ENCODE peak calls at places on chromosomes 1 and 21, in ten cellular contexts. O is spleen, J is NT2/D1, V is tibial artery, M is keratinocyte, K is SK-N-SH, A is heart left ventricle, W is brain microvascular endothelial cell, F is left ventricle myocardium inferior, I is lung. G is an unnamed sample.

GRCh38 chr1:206512521-206513180 is 5.3 kb downstream of the RASSF5 start:
- DNase-seq in O (peak; percentile 53), J (no peak), V (no peak), M (no peak), K (no peak), A (no peak), W (no peak), F (no peak), I (no peak), G (no peak)

GRCh38 chr1:237042467-237042891 is 495 bp downstream of the RYR2 start:
- DNase-seq in O (no peak), J (no peak), V (peak; percentile 63), M (no peak), K (peak; percentile 68), A (peak; percentile 66), W (no peak), F (no peak), I (no peak), G (no peak)

GRCh38 chr1:195664628-195665027 is 943.6 kb downstream of the KCNT2 start:
- DNase-seq in O (no peak), J (no peak), V (no peak), M (no peak), K (no peak), A (no peak), W (no peak), F (no peak), I (no peak), G (no peak)

GRCh38 chr1:183023146-183023600 is at the start of gene LAMC1:
- DNase-seq in O (peak; percentile 87), J (peak; percentile 96), V (peak; percentile 84), M (no peak), K (peak; percentile 97), A (peak; percentile 87), W (peak; percentile 68), F (peak; percentile 85), I (peak; percentile 59), G (peak; percentile 41)

GRCh38 chr1:58881471-58881994 is 97.7 kb upstream of the JUN start:
- DNase-seq in O (no peak), J (no peak), V (peak; percentile 80), M (peak; percentile 28), K (no peak), A (no peak), W (no peak), F (no peak), I (no peak), G (no peak)

GRCh38 chr21:46095814-46096595 is 1.9 kb upstream of the COL6A2 start:
- DNase-seq in O (no peak), J (no peak), V (peak; percentile 64), M (no peak), K (no peak), A (no peak), W (no peak), F (no peak), I (no peak), G (no peak)

GRCh38 chr1:12006167-12006921 is 13.0 kb upstream of the MIIP start:
- DNase-seq in O (no peak), J (no peak), V (no peak), M (no peak), K (no peak), A (no peak), W (no peak), F (no peak), I (no peak), G (no peak)

GRCh38 chr1:171292799-171293198 is 21.2 kb upstream of the FMO4 start:
- DNase-seq in O (no peak), J (no peak), V (no peak), M (no peak), K (no peak), A (no peak), W (no peak), F (no peak), I (no peak), G (no peak)

GRCh38 chr1:15355968-15356621 is 53.6 kb upstream of the EFHD2 start:
- DNase-seq in O (no peak), J (no peak), V (no peak), M (no peak), K (no peak), A (no peak), W (peak; percentile 58), F (no peak), I (no peak), G (no peak)

GRCh38 chr1:15684042-15684461 is at the start of gene PLEKHM2:
- DNase-seq in O (peak; percentile 91), J (no peak), V (no peak), M (no peak), K (peak; percentile 93), A (peak; percentile 80), W (no peak), F (peak; percentile 58), I (no peak), G (no peak)

GRCh38 chr1:91098299-91098901 is 76.6 kb upstream of the ZNF644 start:
- DNase-seq in O (no peak), J (no peak), V (no peak), M (no peak), K (no peak), A (no peak), W (no peak), F (no peak), I (no peak), G (no peak)

GRCh38 chr1:244821134-244821533 is 14.3 kb upstream of the COX20 start:
- DNase-seq in O (no peak), J (no peak), V (peak; percentile 24), M (no peak), K (no peak), A (no peak), W (no peak), F (no peak), I (no peak), G (no peak)

GRCh38 chr1:94590203-94591137 is 48.9 kb upstream of the F3 start:
- DNase-seq in O (no peak), J (no peak), V (no peak), M (no peak), K (no peak), A (no peak), W (no peak), F (no peak), I (no peak), G (no peak)

GRCh38 chr21:28704746-28705145 is 287.9 kb downstream of the LTN1 start:
- DNase-seq in O (no peak), J (no peak), V (peak; percentile 70), M (no peak), K (no peak), A (no peak), W (no peak), F (peak; percentile 50), I (no peak), G (no peak)

GRCh38 chr1:37612186-37612585 is 16.4 kb upstream of the GNL2 start:
- DNase-seq in O (no peak), J (no peak), V (no peak), M (no peak), K (no peak), A (no peak), W (no peak), F (no peak), I (no peak), G (no peak)

GRCh38 chr1:37620707-37621106 is 14.0 kb downstream of the RSPO1 start:
- DNase-seq in O (no peak), J (no peak), V (no peak), M (no peak), K (no peak), A (no peak), W (no peak), F (no peak), I (no peak), G (no peak)

GRCh38 chr1:37614105-37614504 is 18.4 kb upstream of the GNL2 start:
- DNase-seq in O (no peak), J (no peak), V (no peak), M (no peak), K (no peak), A (no peak), W (no peak), F (no peak), I (no peak), G (no peak)

GRCh38 chr1:37621326-37621870 is 13.3 kb downstream of the RSPO1 start:
- DNase-seq in O (no peak), J (no peak), V (no peak), M (no peak), K (no peak), A (no peak), W (no peak), F (no peak), I (no peak), G (no peak)

GRCh38 chr1:37616330-37616729 is 18.4 kb downstream of the RSPO1 start:
- DNase-seq in O (no peak), J (no peak), V (no peak), M (no peak), K (no peak), A (no peak), W (no peak), F (no peak), I (no peak), G (no peak)
- H3K27me3 ChIP-seq in O (no peaks in the 10 kb centered on the region), J (peaks cover 7% of the 10 kb centered on the region), V (no peaks in the 10 kb centered on the region), M (peaks cover 26% of the 10 kb centered on the region), K (peaks cover 34% of the 10 kb centered on the region), A (peaks cover 67% of the 10 kb centered on the region), W (peaks cover 6% of the 10 kb centered on the region), F (peaks cover 93% of the 10 kb centered on the region), I (peaks cover 3% of the 10 kb centered on the region), G (peaks cover 4% of the 10 kb centered on the region)

DNA sequence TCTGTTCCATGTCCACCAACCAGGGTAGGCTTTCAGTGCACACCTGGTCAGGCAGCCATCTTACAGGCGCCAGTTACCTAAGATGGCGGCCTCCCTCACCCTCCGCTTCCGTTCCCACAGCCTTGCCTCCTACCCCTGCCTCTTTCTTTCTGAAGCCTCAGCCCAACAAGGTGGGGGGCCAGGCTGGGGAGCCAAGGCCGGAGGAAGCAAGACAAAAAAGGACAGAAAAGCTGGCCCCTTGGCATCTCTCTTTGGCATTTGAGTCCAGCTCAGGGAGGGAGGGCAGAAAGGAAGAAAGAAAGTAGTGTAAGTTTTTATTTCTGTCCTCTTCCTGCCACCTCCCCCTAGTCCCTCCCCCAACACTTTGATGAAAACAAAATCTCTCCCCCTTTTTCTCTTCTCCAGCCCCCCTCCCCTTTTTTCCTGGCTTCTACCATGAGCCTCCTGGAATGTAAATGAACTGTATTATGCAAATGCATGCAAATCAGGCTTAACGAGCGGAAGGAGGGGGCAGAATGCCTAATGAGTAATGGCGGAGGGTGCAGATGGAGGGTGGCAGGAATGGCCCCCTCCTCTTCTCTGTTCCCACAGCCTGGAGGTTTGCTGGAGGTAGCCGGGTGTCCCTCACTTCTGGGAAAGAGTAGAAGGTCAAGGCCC is 43.8 kb downstream of the RHBG start:
- DNase-seq in O (peak; percentile 27), J (no peak), V (no peak), M (no peak), K (no peak), A (no peak), W (no peak), F (no peak), I (no peak), G (no peak)
- H3K27me3 ChIP-seq in O (no peaks in the 10 kb centered on the region), J (peaks cover 4% of the 10 kb centered on the region), V (no peaks in the 10 kb centered on the region), M (peaks cover 11% of the 10 kb centered on the region), K (no peaks in the 10 kb centered on the region), A (peaks cover 51% of the 10 kb centered on the region), W (peaks cover 17% of the 10 kb centered on the region), F (peaks cover 90% of the 10 kb centered on the region), I (peaks cover 16% of the 10 kb centered on the region), G (no peaks in the 10 kb centered on the region)

GRCh38 chr1:158494737-158495136 is 22.7 kb downstream of the OR10R2 start:
- DNase-seq in O (no peak), J (no peak), V (no peak), M (no peak), K (no peak), A (no peak), W (no peak), F (no peak), I (no peak), G (no peak)
- H3K27me3 ChIP-seq in O (no peaks in the 10 kb centered on the region), J (no peaks in the 10 kb centered on the region), V (no peaks in the 10 kb centered on the region), M (no peaks in the 10 kb centered on the region), K (no peaks in the 10 kb centered on the region), A (no peaks in the 10 kb centered on the region), W (no peaks in the 10 kb centered on the region), F (no peaks in the 10 kb centered on the region), I (no peaks in the 10 kb centered on the region), G (no peaks in the 10 kb centered on the region)

GRCh38 chr1:24929091-24929875 is 793 bp downstream of the RUNX3 start:
- DNase-seq in O (peak; percentile 92), J (no peak), V (no peak), M (no peak), K (peak; percentile 54), A (no peak), W (no peak), F (no peak), I (no peak), G (no peak)
- H3K27me3 ChIP-seq in O (peaks cover 6% of the 10 kb centered on the region), J (peaks cover 64% of the 10 kb centered on the region), V (no peaks in the 10 kb centered on the region), M (peaks cover 94% of the 10 kb centered on the region), K (peaks cover 93% of the 10 kb centered on the region), A (peaks cover 96% of the 10 kb centered on the region), W (no peaks in the 10 kb centered on the region), F (peaks cover 99% of the 10 kb centered on the region), I (no peaks in the 10 kb centered on the region), G (peaks cover 74% of the 10 kb centered on the region)

G was measured in iPS DF 6.9.